ENCODE peak calls at places on chromosomes 2 and 18, in six cellular contexts. V is osteoblast, W is H7, O is endodermal cell, X is keratinocyte, J is PC-9. A is an unnamed sample. For H3K27me3, the result is how much of the 10 kb centered on the place peaks cover.

GRCh38 chr18:46332956-46333355 is 228.8 kb downstream of the HAUS1 start:
- DNase-seq in V (no peak), W (peak), O (peak), X (no peak), J (no peak), A (no peak)

GRCh38 chr2:216206821-216207220 is 97.7 kb downstream of the XRCC5 start:
- DNase-seq in V (no peak), W (no peak), O (no peak), X (no peak), J (no peak), A (no peak)

GRCh38 chr2:58923869-58924268 is 682.7 kb upstream of the FANCL start:
- DNase-seq in V (no peak), W (no peak), O (no peak), X (no peak), J (no peak), A (peak)

GRCh38 chr2:207073791-207074678 is 91.7 kb downstream of the KLF7 start:
- DNase-seq in V (no peak), W (no peak), O (no peak), X (no peak), J (no peak), A (no peak)

GRCh38 chr18:79458131-79458838 is 62.6 kb downstream of the NFATC1 start:
- DNase-seq in V (peak), W (peak), O (no peak), X (peak), J (peak), A (peak)

GRCh38 chr2:21118302-21118920 is 5.4 kb upstream of the TDRD15 start:
- DNase-seq in V (no peak), W (peak), O (peak), X (no peak), J (peak), A (peak)

GRCh38 chr18:21943456-21943855 is 202.9 kb downstream of the MIB1 start:
- DNase-seq in V (no peak), W (no peak), O (no peak), X (no peak), J (no peak), A (no peak)

GRCh38 chr18:8912348-8913057 is 190.0 kb upstream of the NDUFV2 start:
- DNase-seq in V (no peak), W (peak), O (peak), X (no peak), J (peak), A (peak)

GRCh38 chr2:176137883-176138282 is 8.4 kb downstream of the HOXD8 start:
- DNase-seq in V (no peak), W (no peak), O (no peak), X (no peak), J (no peak), A (no peak)

GRCh38 chr2:176139170-176139611 is 9.7 kb downstream of the HOXD8 start:
- DNase-seq in V (peak), W (peak), O (peak), X (no peak), J (no peak), A (no peak)

GRCh38 chr2:176136375-176137248 is 7.1 kb downstream of the HOXD8 start:
- DNase-seq in V (peak), W (peak), O (peak), X (no peak), J (no peak), A (no peak)

GRCh38 chr2:176138526-176139169 is 9.1 kb downstream of the HOXD8 start:
- DNase-seq in V (peak), W (peak), O (peak), X (no peak), J (no peak), A (no peak)

GRCh38 chr2:176137249-176137573 is 7.7 kb downstream of the HOXD8 start:
- DNase-seq in V (peak), W (no peak), O (no peak), X (no peak), J (no peak), A (no peak)
- H3K27me3 ChIP-seq in V (under half), W (half or more), O (half or more), X (half or more), J (under half), A (under half)

DNA sequence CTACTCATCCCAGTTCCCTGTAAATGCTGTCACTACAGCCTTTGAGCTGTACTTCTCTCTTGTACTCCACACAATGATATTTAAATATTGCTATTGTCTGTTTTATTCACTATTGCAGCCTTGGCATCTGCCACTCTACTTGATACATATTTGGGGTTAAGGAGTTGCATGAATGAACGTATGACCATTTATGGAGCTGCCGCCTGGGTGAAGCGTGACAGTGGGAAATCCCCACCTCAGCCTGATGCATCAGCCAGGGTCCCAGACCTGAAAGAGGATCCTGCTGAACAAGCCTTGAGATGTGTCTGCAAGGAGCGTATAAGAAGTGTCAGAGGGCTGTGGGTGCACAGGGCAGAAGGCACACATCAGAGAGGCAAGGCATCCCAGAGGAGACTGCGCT is 39.1 kb downstream of the MRPL35 start:
- DNase-seq in V (no peak), W (no peak), O (no peak), X (no peak), J (no peak), A (no peak)
- H3K27me3 ChIP-seq in V (under half), W (under half), O (under half), X (under half), J (under half), A (under half)

GRCh38 chr2:176107731-176108181 is 676 bp downstream of the HOXD11 start:
- DNase-seq in V (no peak), W (peak), O (peak), X (no peak), J (no peak), A (no peak)
- H3K27me3 ChIP-seq in V (half or more), W (half or more), O (half or more), X (half or more), J (under half), A (half or more)

DNA sequence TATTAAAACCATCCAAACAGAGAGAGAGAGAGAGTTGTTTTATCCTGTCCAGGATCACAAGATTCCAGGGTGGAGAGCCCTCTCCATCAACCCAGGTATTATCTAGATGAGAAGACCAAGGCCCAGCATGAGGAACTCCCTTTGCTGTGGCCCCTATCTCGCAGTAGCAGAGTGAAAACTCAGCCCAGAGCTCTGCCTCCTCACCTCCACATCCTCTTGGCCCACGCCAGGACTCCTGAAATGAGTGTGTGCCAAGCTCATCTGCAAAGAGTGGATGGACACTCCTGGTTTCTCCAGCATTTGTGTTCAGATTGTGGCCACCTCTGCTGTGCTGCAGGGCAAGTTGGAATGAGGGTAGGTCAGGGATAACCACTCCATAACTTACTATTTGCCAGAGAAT is 583.4 kb upstream of the ID2 start:
- DNase-seq in V (no peak), W (no peak), O (no peak), X (no peak), J (no peak), A (no peak)
- H3K27me3 ChIP-seq in V (under half), W (under half), O (under half), X (under half), J (under half), A (under half)

GRCh38 chr2:172094319-172095145 is 8.2 kb downstream of the DLX2 start:
- DNase-seq in V (peak), W (peak), O (peak), X (no peak), J (peak), A (peak)
- H3K27me3 ChIP-seq in V (under half), W (half or more), O (half or more), X (half or more), J (under half), A (under half)

DNA sequence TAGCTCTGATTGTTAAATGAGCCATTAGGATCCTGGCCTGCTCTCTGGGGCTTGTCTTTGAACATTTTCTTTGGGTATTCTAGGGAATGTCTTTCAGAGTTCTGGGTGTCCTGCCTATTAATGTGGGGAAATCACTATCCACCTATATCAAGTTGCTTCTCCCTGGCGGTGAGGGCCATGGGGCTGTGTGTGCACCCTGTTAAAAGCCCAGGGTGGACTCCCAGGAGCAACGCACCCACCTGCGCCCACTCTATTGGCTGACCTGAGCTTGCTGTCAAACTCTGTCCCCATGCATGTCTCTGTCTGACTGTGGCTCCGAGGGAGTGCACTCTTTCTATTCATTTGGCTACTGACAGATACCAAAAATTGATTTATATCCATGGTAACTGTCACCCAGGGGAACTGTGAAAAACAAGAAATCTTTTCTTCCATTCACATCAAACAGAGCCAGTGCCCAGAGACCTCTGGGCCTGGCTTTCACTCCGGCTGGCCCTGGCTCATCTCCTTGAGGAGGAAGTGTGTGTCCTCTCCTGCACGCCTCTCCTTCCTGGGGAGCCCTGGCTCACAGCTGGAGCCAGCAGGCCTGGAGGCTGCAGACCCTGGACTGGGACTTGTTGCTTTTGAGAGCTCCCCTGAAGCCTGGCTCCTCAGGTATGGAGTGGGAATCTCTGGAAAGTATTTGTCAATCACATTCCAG is 10.5 kb upstream of the TOGARAM2 start:
- DNase-seq in V (no peak), W (no peak), O (peak), X (no peak), J (no peak), A (no peak)
- H3K27me3 ChIP-seq in V (under half), W (under half), O (under half), X (under half), J (under half), A (under half)